ENCODE peak calls at places on chromosomes 16 and 17, in ten cellular contexts. J is OCI-LY7; G is adrenal gland; S is PC-3; L is uterus; Q is CD4-positive, alpha-beta T cell; N is tibial nerve; D is fibroblast of lung; H is pancreas; U is hepatocyte. T is an unnamed sample.

GRCh38 chr16:48903054-48903453 is 293.1 kb upstream of the N4BP1 start:
- DNase-seq in Q (no peak), H (no peak), L (no peak), N (no peak), J (no peak), D (no peak), S (no peak), G (no peak), U (no peak), T (peak)

GRCh38 chr17:15493031-15493750 is 25.8 kb upstream of the CDRT4 start:
- DNase-seq in Q (no peak), J (no peak), D (no peak), S (no peak), G (no peak), U (no peak), N (no peak), H (no peak), L (no peak), T (no peak)

GRCh38 chr17:7988750-7989178 is 13.7 kb upstream of the GUCY2D start:
- DNase-seq in J (peak), D (peak), U (peak), H (no peak), L (no peak), S (peak), N (no peak), G (peak), Q (no peak), T (no peak)

GRCh38 chr16:26563018-26563417 is 503.7 kb upstream of the C16orf82 start:
- DNase-seq in N (no peak), U (no peak), G (no peak), Q (no peak), J (no peak), H (no peak), D (no peak), L (no peak), S (no peak), T (no peak)

GRCh38 chr17:45262516-45263476 is 902 bp upstream of the SPATA32 start:
- DNase-seq in U (no peak), D (peak), J (no peak), G (no peak), H (no peak), S (peak), N (no peak), Q (no peak), L (no peak), T (no peak)

GRCh38 chr17:34153988-34154387 is 101.1 kb upstream of the CCL2 start:
- DNase-seq in G (no peak), D (no peak), J (no peak), S (no peak), Q (no peak), L (no peak), U (no peak), N (no peak), H (no peak), T (no peak)

GRCh38 chr17:55873017-55873758 is 122.3 kb downstream of the PCTP start:
- DNase-seq in J (no peak), S (no peak), U (no peak), N (no peak), Q (no peak), G (no peak), D (no peak), L (no peak), H (no peak), T (no peak)

GRCh38 chr16:74627506-74628220 is 20.7 kb upstream of the GLG1 start:
- DNase-seq in L (peak), Q (no peak), D (peak), S (no peak), N (no peak), H (no peak), J (no peak), U (no peak), G (no peak), T (no peak)

GRCh38 chr17:8487130-8487645 is 51.5 kb downstream of the NDEL1 start:
- DNase-seq in S (no peak), D (no peak), L (no peak), J (no peak), G (no peak), H (no peak), N (no peak), Q (no peak), U (no peak), T (no peak)

GRCh38 chr16:52552643-52553042 is 5.7 kb upstream of the TOX3 start:
- DNase-seq in D (peak), Q (no peak), U (no peak), S (peak), J (no peak), N (no peak), H (no peak), G (no peak), L (no peak), T (no peak)

GRCh38 chr16:8796469-8797363 is 723 bp downstream of the TMEM186 start:
- DNase-seq in Q (no peak), G (no peak), J (no peak), L (no peak), D (no peak), U (no peak), H (no peak), N (no peak), S (no peak), T (no peak)

GRCh38 chr17:57350266-57350665 is 93.9 kb downstream of the MSI2 start:
- DNase-seq in J (no peak), S (no peak), U (no peak), G (no peak), Q (no peak), L (no peak), D (no peak), N (no peak), H (no peak), T (no peak)

GRCh38 chr16:892006-892405 is 78.8 kb downstream of the LMF1 start:
- DNase-seq in H (peak), G (no peak), D (no peak), S (no peak), L (no peak), J (no peak), Q (no peak), U (no peak), N (no peak), T (no peak)

GRCh38 chr17:35568561-35568960 is 7.9 kb upstream of the SLFN14 start:
- DNase-seq in S (peak), U (peak), G (no peak), N (no peak), J (no peak), D (peak), Q (no peak), H (no peak), L (no peak), T (no peak)

GRCh38 chr17:45293413-45294211 is 23.2 kb downstream of the MAP3K14 start:
- DNase-seq in U (peak), J (no peak), D (peak), N (peak), G (peak), L (peak), H (no peak), S (peak), Q (no peak), T (peak)

GRCh38 chr16:58462997-58463891 is 36.7 kb upstream of the NDRG4 start:
- DNase-seq in Q (no peak), D (no peak), G (peak), U (no peak), L (no peak), S (no peak), J (no peak), H (no peak), N (no peak), T (no peak)

GRCh38 chr17:27506348-27507218 is 50.3 kb downstream of the KSR1 start:
- DNase-seq in S (peak), H (no peak), D (peak), Q (no peak), U (peak), J (peak), N (no peak), G (no peak), L (no peak), T (no peak)

GRCh38 chr16:69859105-69859969 is 91.8 kb upstream of the CLEC18A start:
- DNase-seq in D (peak), L (no peak), H (no peak), Q (no peak), N (no peak), U (peak), J (peak), S (peak), G (no peak), T (no peak)

GRCh38 chr17:8176197-8176940 is at the start of gene TMEM107:
- DNase-seq in H (peak), U (peak), D (peak), G (peak), Q (peak), L (peak), J (peak), N (peak), S (peak), T (peak)

GRCh38 chr17:43014020-43014615 is 7.5 kb downstream of the IFI35 start:
- DNase-seq in S (no peak), J (no peak), L (no peak), Q (no peak), U (no peak), H (peak), D (no peak), N (no peak), G (no peak), T (no peak)

GRCh38 chr16:57732011-57732410 is 3.6 kb upstream of the KATNB1 start:
- DNase-seq in L (no peak), J (no peak), U (no peak), G (no peak), N (no peak), D (no peak), S (no peak), Q (no peak), H (no peak), T (no peak)

GRCh38 chr17:2710075-2710803 is 1.3 kb downstream of the CLUH start:
- DNase-seq in G (peak), J (peak), N (no peak), S (peak), H (peak), D (no peak), U (no peak), Q (no peak), L (no peak), T (no peak)

GRCh38 chr16:89117975-89118289 is 24.3 kb downstream of the ACSF3 start:
- DNase-seq in D (no peak), H (peak), N (no peak), S (no peak), U (no peak), L (no peak), G (no peak), Q (no peak), J (no peak), T (no peak)

GRCh38 chr16:89117239-89117974 is 23.8 kb downstream of the ACSF3 start:
- DNase-seq in U (no peak), S (no peak), N (no peak), G (no peak), Q (no peak), H (peak), D (no peak), J (no peak), L (no peak), T (no peak)

GRCh38 chr16:89119161-89119621 is 25.5 kb downstream of the ACSF3 start:
- DNase-seq in L (no peak), J (no peak), S (no peak), D (no peak), U (no peak), G (no peak), Q (no peak), N (no peak), H (peak), T (no peak)

GRCh38 chr16:89119661-89120141 is 26.0 kb downstream of the ACSF3 start:
- DNase-seq in H (peak), N (no peak), Q (no peak), D (no peak), S (no peak), J (no peak), U (no peak), L (no peak), G (no peak), T (no peak)

DNA sequence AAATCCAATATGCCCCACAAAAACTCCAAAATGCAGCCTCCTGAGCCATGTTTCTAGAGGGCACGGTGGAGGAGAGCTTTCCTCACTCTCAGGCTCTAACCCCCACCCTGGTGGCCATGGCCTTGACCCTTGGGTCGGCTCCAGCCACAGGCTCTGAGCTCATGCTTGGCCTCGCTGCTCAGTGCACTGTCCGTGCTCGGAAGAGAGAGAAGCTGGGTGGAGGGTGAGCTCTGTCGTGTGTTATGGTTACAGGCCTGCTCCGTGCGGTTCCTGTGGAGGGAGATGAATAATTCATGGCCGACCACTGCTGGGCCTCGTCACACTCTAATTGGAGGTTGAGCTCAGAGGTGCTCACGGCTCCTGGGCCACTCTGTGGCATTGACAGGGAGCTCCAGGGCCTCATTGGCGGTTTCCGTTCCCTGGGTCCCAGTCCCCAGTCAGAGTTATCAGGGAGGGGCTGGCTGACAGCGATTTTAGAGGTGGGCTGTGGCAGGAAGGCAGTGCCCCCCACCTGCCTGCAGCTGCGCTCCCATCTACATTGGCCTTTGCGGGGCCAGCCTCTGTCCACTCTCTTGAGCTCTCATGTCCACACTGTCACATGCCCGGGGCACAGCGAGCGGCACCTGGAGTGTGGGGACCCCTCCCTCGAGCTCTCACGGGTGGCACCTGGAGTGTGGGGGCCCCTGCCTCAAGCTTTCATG is 24.9 kb downstream of the ACSF3 start:
- DNase-seq in D (peak), L (no peak), H (peak), Q (no peak), G (peak), S (no peak), J (no peak), U (no peak), N (no peak), T (no peak)
- TF ChIP-seq CTCF in D (no peak), L (no peak), H (no peak), Q (no peak), G (no peak), S (no peak), J (no peak), U (no peak), N (no peak), T (no peak)

GRCh38 chr17:82035488-82035887 is 2.0 kb downstream of the DCXR start:
- DNase-seq in S (no peak), U (no peak), J (no peak), H (no peak), N (no peak), Q (no peak), D (no peak), L (no peak), G (no peak), T (no peak)

GRCh38 chr17:82034371-82035011 is 3.0 kb downstream of the DCXR start:
- DNase-seq in H (no peak), J (no peak), N (no peak), G (no peak), U (no peak), Q (no peak), D (no peak), L (no peak), S (no peak), T (no peak)

GRCh38 chr17:82036634-82037112 is 824 bp downstream of the DCXR start:
- DNase-seq in J (no peak), N (no peak), L (no peak), D (no peak), U (no peak), G (no peak), H (no peak), Q (no peak), S (no peak), T (no peak)

GRCh38 chr17:82037113-82037888 is at the start of gene DCXR:
- DNase-seq in G (peak), H (peak), J (peak), D (peak), U (peak), S (peak), N (peak), Q (peak), L (peak), T (peak)

DNA sequence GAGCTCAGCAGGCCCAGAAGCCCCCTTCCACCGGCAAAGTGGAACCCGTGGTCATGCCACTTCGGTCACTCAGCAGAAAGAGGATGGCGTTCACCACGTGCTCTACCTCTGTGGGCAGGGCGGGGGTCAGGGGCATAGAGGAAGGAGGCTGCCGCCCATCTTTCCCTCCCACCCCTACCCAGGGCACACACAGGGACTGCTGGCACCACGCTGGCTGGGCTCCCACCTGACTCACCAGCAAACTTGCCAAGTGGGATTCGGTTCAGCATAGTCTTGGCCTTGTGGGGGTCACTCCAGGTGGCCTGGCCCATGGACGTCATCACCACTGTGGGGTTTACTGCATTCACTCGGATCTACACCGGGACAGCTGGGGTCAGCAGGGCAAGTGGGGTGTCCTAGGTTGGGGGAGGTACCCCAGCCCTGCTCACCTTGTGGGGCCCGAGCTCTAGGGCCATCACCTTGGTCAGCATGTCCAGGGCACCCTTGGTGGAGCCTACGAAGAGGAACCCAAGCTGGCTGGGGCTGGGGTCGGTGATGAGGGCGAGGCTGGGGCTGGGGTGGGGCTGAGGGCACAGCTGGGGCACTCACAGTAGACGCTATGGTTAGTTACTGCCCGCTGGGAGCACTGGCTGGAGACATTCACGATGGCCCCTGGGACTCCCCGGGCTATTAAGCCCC is 1.4 kb downstream of the DCXR start:
- DNase-seq in Q (no peak), U (no peak), S (peak), D (no peak), H (no peak), L (no peak), J (no peak), G (no peak), N (no peak), T (no peak)
- H3K27ac ChIP-seq in Q (no peak), U (no peak), S (no peak), D (peak), H (no peak), L (peak), J (no peak), G (no peak), N (peak), T (peak)

GRCh38 chr17:29619251-29619650 is 3.5 kb downstream of the CORO6 start:
- DNase-seq in J (peak), S (no peak), U (no peak), Q (no peak), G (no peak), D (peak), L (no peak), N (no peak), H (peak), T (no peak)
- TF ChIP-seq CTCF in J (peak), S (peak), U (no peak), Q (no peak), G (no peak), D (peak), L (no peak), N (peak), H (no peak), T (no peak)

DNA sequence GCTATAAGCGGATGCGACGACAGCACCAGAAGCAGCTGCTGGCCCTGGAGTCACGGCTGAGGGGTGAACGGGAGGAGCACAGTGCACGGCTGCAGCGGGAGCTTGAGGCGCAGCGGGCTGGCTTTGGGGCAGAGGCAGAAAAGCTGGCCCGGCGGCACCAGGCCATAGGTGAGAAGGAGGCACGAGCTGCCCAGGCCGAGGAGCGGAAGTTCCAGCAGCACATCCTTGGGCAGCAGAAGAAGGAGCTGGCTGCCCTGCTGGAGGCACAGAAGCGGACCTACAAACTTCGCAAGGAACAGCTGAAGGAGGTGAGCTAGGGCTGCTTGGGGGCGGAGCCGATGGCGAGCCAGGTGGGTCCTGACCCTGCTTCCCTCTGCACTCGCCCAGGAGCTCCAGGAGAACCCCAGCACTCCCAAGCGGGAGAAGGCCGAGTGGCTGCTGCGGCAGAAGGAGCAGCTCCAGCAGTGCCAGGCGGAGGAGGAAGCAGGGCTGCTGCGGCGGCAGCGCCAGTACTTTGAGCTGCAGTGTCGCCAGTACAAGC is 10.1 kb downstream of the HIRIP3 start:
- DNase-seq in L (no peak), D (no peak), S (no peak), U (no peak), Q (no peak), N (no peak), H (peak), J (no peak), G (no peak), T (no peak)
- H3K27ac ChIP-seq in L (no peak), D (no peak), S (no peak), U (no peak), Q (no peak), N (no peak), H (no peak), J (no peak), G (no peak), T (no peak)

DNA sequence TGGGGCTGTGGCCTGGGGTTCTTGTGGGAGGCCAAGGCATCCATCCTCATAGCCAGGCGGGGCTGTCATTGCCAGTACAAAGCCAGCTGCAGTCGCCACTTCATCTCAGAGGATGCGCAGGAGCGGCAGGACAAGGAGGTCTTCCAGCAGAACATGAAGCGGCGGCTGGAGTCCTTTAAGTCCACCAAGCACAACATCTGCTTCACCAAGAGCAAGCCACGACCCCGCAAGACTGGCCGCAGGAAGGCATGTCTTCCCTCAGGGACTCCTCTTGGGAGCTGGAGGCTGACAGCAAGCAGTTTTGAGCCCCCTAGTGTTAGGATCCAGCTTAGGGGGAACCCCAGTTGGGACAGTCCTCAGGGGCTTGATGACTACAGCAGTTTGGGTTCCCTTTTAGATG is 15.1 kb upstream of the PLEKHG4 start:
- DNase-seq in L (no peak), D (no peak), Q (no peak), U (no peak), G (no peak), J (no peak), N (no peak), H (no peak), S (no peak), T (no peak)
- TF ChIP-seq CTCF in L (no peak), D (peak), Q (no peak), U (no peak), G (no peak), J (peak), N (no peak), H (no peak), S (no peak), T (no peak)

GRCh38 chr17:75318615-75319222 is 29.5 kb upstream of the SLC25A19 start:
- DNase-seq in N (no peak), U (no peak), H (no peak), D (no peak), Q (no peak), G (no peak), L (no peak), S (no peak), J (no peak), T (no peak)
- H3K27ac ChIP-seq in N (peak), U (no peak), H (no peak), D (no peak), Q (no peak), G (no peak), L (no peak), S (no peak), J (peak), T (peak)